ENCODE peak calls at places on chromosomes 6 and 20, in five cellular contexts. V, O, X, K and C are unnamed samples.
A peak's percentile ranks its signal among the peaks of the same experiment; 100 is the strongest.

GRCh38 chr20:43940518-43941225 is 26.0 kb downstream of the TOX2 start:
- DNase-seq in X (no peak), V (no peak), O (no peak), K (no peak), C (no peak)

GRCh38 chr6:137222376-137222775 is 3.2 kb upstream of the IFNGR1 start:
- DNase-seq in O (no peak), K (no peak), V (no peak), X (peak; percentile 98), C (no peak)

GRCh38 chr6:160111812-160112211 is 9.8 kb upstream of the SLC22A1 start:
- DNase-seq in O (peak; percentile 90), V (no peak), K (no peak), X (no peak), C (no peak)

GRCh38 chr20:46300281-46300680 is 8.0 kb downstream of the CDH22 start:
- DNase-seq in O (no peak), X (no peak), V (no peak), K (no peak), C (no peak)

GRCh38 chr20:2386516-2387179 is 5.9 kb downstream of the TGM6 start:
- DNase-seq in K (no peak), V (no peak), X (no peak), O (no peak), C (no peak)

GRCh38 chr20:61753987-61754956 is 311.4 kb downstream of the TAF4 start:
- DNase-seq in X (no peak), K (no peak), O (no peak), V (no peak), C (no peak)

GRCh38 chr20:37245671-37246237 is 15.9 kb downstream of the GHRH start:
- DNase-seq in X (no peak), V (peak; percentile 92), O (peak; percentile 59), K (peak; percentile 75), C (peak; percentile 64)

GRCh38 chr6:100880149-100880900 is 804 bp downstream of the ASCC3 start:
- DNase-seq in X (peak; percentile 42), V (no peak), K (no peak), O (no peak), C (no peak)

GRCh38 chr6:138550346-138550767 is 51.1 kb upstream of the NHSL1 start:
- DNase-seq in O (no peak), K (no peak), X (no peak), V (no peak), C (no peak)

GRCh38 chr20:13821876-13822275 is 37.0 kb downstream of the NDUFAF5 start:
- DNase-seq in K (no peak), V (no peak), O (no peak), X (no peak), C (no peak)

GRCh38 chr6:46895930-46896329 is 25.8 kb downstream of the ADGRF5 start:
- DNase-seq in V (no peak), O (no peak), X (no peak), K (no peak), C (no peak)

GRCh38 chr6:28981391-28981832 is 23.7 kb downstream of the ZNF311 start:
- DNase-seq in O (peak; percentile 77), X (peak; percentile 86), V (peak; percentile 75), K (peak; percentile 13), C (peak; percentile 74)

GRCh38 chr20:1505871-1506270 is 14.7 kb upstream of the SIRPB2 start:
- DNase-seq in V (no peak), X (no peak), O (no peak), K (no peak), C (no peak)

GRCh38 chr6:21386744-21387143 is 206.8 kb upstream of the SOX4 start:
- DNase-seq in X (no peak), V (no peak), K (no peak), O (no peak), C (no peak)

GRCh38 chr20:47318596-47319516 is 37.6 kb downstream of the ZMYND8 start:
- DNase-seq in V (peak; percentile 80), X (no peak), K (no peak), O (peak; percentile 83), C (peak; percentile 60)

GRCh38 chr20:16947346-16947943 is 199.3 kb downstream of the OTOR start:
- DNase-seq in O (no peak), K (no peak), V (no peak), X (no peak), C (no peak)

GRCh38 chr20:25685276-25686080 is 11.2 kb downstream of the ZNF337 start:
- DNase-seq in O (peak; percentile 25), K (no peak), X (no peak), V (no peak), C (no peak)

GRCh38 chr20:18066421-18067333 is 9.0 kb upstream of the OVOL2 start:
- DNase-seq in K (no peak), X (no peak), O (peak; percentile 54), V (no peak), C (no peak)

GRCh38 chr6:167977717-167978467 is 19.6 kb upstream of the KIF25 start:
- DNase-seq in O (no peak), V (no peak), K (no peak), X (no peak), C (no peak)

GRCh38 chr6:3884007-3884745 is 35.0 kb downstream of the FAM50B start:
- DNase-seq in X (no peak), O (no peak), V (no peak), K (no peak), C (no peak)

GRCh38 chr6:34305982-34306702 is 57.3 kb upstream of the SMIM29 start:
- DNase-seq in V (no peak), X (no peak), O (no peak), K (no peak), C (no peak)

GRCh38 chr6:135520781-135521180 is 23.2 kb upstream of the AHI1 start:
- DNase-seq in K (no peak), X (no peak), O (no peak), V (no peak), C (no peak)